ENCODE peak calls at places on chromosomes 12 and 14, in six cellular contexts. One of them, this sample, is unnamed.

GRCh38 chr12:49868952-49869815 is 26.3 kb upstream of the BCDIN3D start:
- DNase-seq in Peyer's patch: peak
- DNase-seq in substantia nigra: peak
- DNase-seq in A549: peak
- DNase-seq in brain microvascular endothelial cell: peak
- DNase-seq in keratinocyte: no peak
- DNase-seq in this sample: peak

GRCh38 chr14:89136587-89136986 is 280.4 kb downstream of the FOXN3 start:
- DNase-seq in Peyer's patch: no peak
- DNase-seq in substantia nigra: no peak
- DNase-seq in A549: no peak
- DNase-seq in brain microvascular endothelial cell: no peak
- DNase-seq in keratinocyte: no peak
- DNase-seq in this sample: no peak

GRCh38 chr14:98571104-98571503 is 700.9 kb downstream of the BCL11B start:
- DNase-seq in Peyer's patch: no peak
- DNase-seq in substantia nigra: no peak
- DNase-seq in A549: no peak
- DNase-seq in brain microvascular endothelial cell: no peak
- DNase-seq in keratinocyte: no peak
- DNase-seq in this sample: no peak

GRCh38 chr12:41983394-41983793 is 161.3 kb downstream of the GXYLT1 start:
- DNase-seq in Peyer's patch: no peak
- DNase-seq in substantia nigra: no peak
- DNase-seq in A549: no peak
- DNase-seq in brain microvascular endothelial cell: no peak
- DNase-seq in keratinocyte: no peak
- DNase-seq in this sample: no peak

GRCh38 chr12:43836455-43836989 is 641 bp downstream of the TMEM117 start:
- DNase-seq in Peyer's patch: no peak
- DNase-seq in substantia nigra: no peak
- DNase-seq in A549: peak
- DNase-seq in brain microvascular endothelial cell: peak
- DNase-seq in keratinocyte: no peak
- DNase-seq in this sample: no peak

GRCh38 chr14:99257673-99258221 is 14.2 kb downstream of the BCL11B start:
- DNase-seq in Peyer's patch: no peak
- DNase-seq in substantia nigra: no peak
- DNase-seq in A549: no peak
- DNase-seq in brain microvascular endothelial cell: no peak
- DNase-seq in keratinocyte: no peak
- DNase-seq in this sample: no peak

GRCh38 chr12:116314477-116314876 is 37.0 kb upstream of the MED13L start:
- DNase-seq in Peyer's patch: no peak
- DNase-seq in substantia nigra: no peak
- DNase-seq in A549: no peak
- DNase-seq in brain microvascular endothelial cell: no peak
- DNase-seq in keratinocyte: no peak
- DNase-seq in this sample: no peak

GRCh38 chr14:61671086-61671485 is 24.2 kb upstream of the HIF1A start:
- DNase-seq in Peyer's patch: no peak
- DNase-seq in substantia nigra: no peak
- DNase-seq in A549: no peak
- DNase-seq in brain microvascular endothelial cell: no peak
- DNase-seq in keratinocyte: no peak
- DNase-seq in this sample: no peak

GRCh38 chr14:23339506-23340268 is 13.0 kb downstream of the SLC22A17 start:
- DNase-seq in Peyer's patch: no peak
- DNase-seq in substantia nigra: no peak
- DNase-seq in A549: no peak
- DNase-seq in brain microvascular endothelial cell: no peak
- DNase-seq in keratinocyte: no peak
- DNase-seq in this sample: no peak

GRCh38 chr12:83040339-83040738 is 353.6 kb downstream of the TMTC2 start:
- DNase-seq in Peyer's patch: no peak
- DNase-seq in substantia nigra: no peak
- DNase-seq in A549: no peak
- DNase-seq in brain microvascular endothelial cell: no peak
- DNase-seq in keratinocyte: no peak
- DNase-seq in this sample: no peak

GRCh38 chr14:49585803-49586672 is at the start of gene RPS29:
- DNase-seq in Peyer's patch: peak
- DNase-seq in substantia nigra: peak
- DNase-seq in A549: peak
- DNase-seq in brain microvascular endothelial cell: peak
- DNase-seq in keratinocyte: peak
- DNase-seq in this sample: peak

GRCh38 chr12:106246891-106247730 is 709 bp downstream of the CKAP4 start:
- DNase-seq in Peyer's patch: peak
- DNase-seq in substantia nigra: peak
- DNase-seq in A549: peak
- DNase-seq in brain microvascular endothelial cell: peak
- DNase-seq in keratinocyte: no peak
- DNase-seq in this sample: peak

GRCh38 chr14:51604078-51604477 is 47.6 kb upstream of the FRMD6 start:
- DNase-seq in Peyer's patch: no peak
- DNase-seq in substantia nigra: no peak
- DNase-seq in A549: no peak
- DNase-seq in brain microvascular endothelial cell: peak
- DNase-seq in keratinocyte: no peak
- DNase-seq in this sample: no peak

GRCh38 chr12:27821259-27821973 is 41.4 kb upstream of the MANSC4 start:
- DNase-seq in Peyer's patch: peak
- DNase-seq in substantia nigra: no peak
- DNase-seq in A549: peak
- DNase-seq in brain microvascular endothelial cell: peak
- DNase-seq in keratinocyte: peak
- DNase-seq in this sample: no peak

GRCh38 chr14:50615056-50615455 is 53.0 kb downstream of the SAV1 start:
- DNase-seq in Peyer's patch: no peak
- DNase-seq in substantia nigra: no peak
- DNase-seq in A549: no peak
- DNase-seq in brain microvascular endothelial cell: no peak
- DNase-seq in keratinocyte: no peak
- DNase-seq in this sample: no peak

GRCh38 chr14:20830831-20831230 is 28.2 kb upstream of the RNASE1 start:
- DNase-seq in Peyer's patch: no peak
- DNase-seq in substantia nigra: no peak
- DNase-seq in A549: no peak
- DNase-seq in brain microvascular endothelial cell: no peak
- DNase-seq in keratinocyte: no peak
- DNase-seq in this sample: no peak

GRCh38 chr12:50062733-50063452 is 5.5 kb downstream of the ASIC1 start:
- DNase-seq in Peyer's patch: no peak
- DNase-seq in substantia nigra: peak
- DNase-seq in A549: no peak
- DNase-seq in brain microvascular endothelial cell: no peak
- DNase-seq in keratinocyte: no peak
- DNase-seq in this sample: no peak

GRCh38 chr12:77152623-77153193 is 87.3 kb upstream of the E2F7 start:
- DNase-seq in Peyer's patch: no peak
- DNase-seq in substantia nigra: no peak
- DNase-seq in A549: peak
- DNase-seq in brain microvascular endothelial cell: peak
- DNase-seq in keratinocyte: no peak
- DNase-seq in this sample: no peak

GRCh38 chr12:111268738-111269572 is 99.9 kb downstream of the PHETA1 start:
- DNase-seq in Peyer's patch: no peak
- DNase-seq in substantia nigra: no peak
- DNase-seq in A549: no peak
- DNase-seq in brain microvascular endothelial cell: no peak
- DNase-seq in keratinocyte: no peak
- DNase-seq in this sample: no peak

GRCh38 chr14:81246561-81247270 is 26.0 kb upstream of the GTF2A1 start:
- DNase-seq in Peyer's patch: no peak
- DNase-seq in substantia nigra: no peak
- DNase-seq in A549: no peak
- DNase-seq in brain microvascular endothelial cell: no peak
- DNase-seq in keratinocyte: no peak
- DNase-seq in this sample: no peak

GRCh38 chr14:73995977-73996378 is 23.1 kb downstream of the ENTPD5 start:
- DNase-seq in Peyer's patch: peak
- DNase-seq in substantia nigra: no peak
- DNase-seq in A549: no peak
- DNase-seq in brain microvascular endothelial cell: no peak
- DNase-seq in keratinocyte: no peak
- DNase-seq in this sample: no peak

GRCh38 chr12:1810201-1810930 is 10.0 kb upstream of the LRTM2 start:
- DNase-seq in Peyer's patch: no peak
- DNase-seq in substantia nigra: no peak
- DNase-seq in A549: no peak
- DNase-seq in brain microvascular endothelial cell: peak
- DNase-seq in keratinocyte: no peak
- DNase-seq in this sample: no peak

GRCh38 chr12:1811948-1812291 is 8.4 kb upstream of the LRTM2 start:
- DNase-seq in Peyer's patch: no peak
- DNase-seq in substantia nigra: no peak
- DNase-seq in A549: no peak
- DNase-seq in brain microvascular endothelial cell: no peak
- DNase-seq in keratinocyte: no peak
- DNase-seq in this sample: no peak

GRCh38 chr12:1811281-1811947 is 9.0 kb upstream of the LRTM2 start:
- DNase-seq in Peyer's patch: no peak
- DNase-seq in substantia nigra: no peak
- DNase-seq in A549: no peak
- DNase-seq in brain microvascular endothelial cell: peak
- DNase-seq in keratinocyte: no peak
- DNase-seq in this sample: no peak

GRCh38 chr12:1809606-1810140 is 10.7 kb upstream of the LRTM2 start:
- DNase-seq in Peyer's patch: no peak
- DNase-seq in substantia nigra: no peak
- DNase-seq in A549: no peak
- DNase-seq in brain microvascular endothelial cell: no peak
- DNase-seq in keratinocyte: no peak
- DNase-seq in this sample: no peak

DNA sequence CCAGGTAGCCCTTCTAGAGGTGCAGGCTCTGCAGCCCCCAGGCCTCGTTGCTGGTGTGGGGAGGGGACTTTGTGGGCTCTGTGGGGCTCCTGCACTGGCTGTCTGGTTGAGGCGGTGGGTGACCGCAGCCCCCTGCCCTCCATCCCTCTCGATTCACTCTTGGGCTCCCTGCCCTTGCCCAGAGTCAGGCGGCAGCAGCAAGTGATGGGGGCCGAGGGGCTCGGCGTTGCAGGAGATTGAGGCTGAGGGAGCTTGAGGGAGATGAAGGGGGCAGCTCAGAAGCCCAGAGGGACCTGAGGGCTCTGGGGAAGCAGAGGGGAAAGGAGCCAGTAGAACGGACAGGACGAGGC is 9.5 kb upstream of the LRTM2 start:
- DNase-seq in Peyer's patch: no peak
- DNase-seq in substantia nigra: no peak
- DNase-seq in A549: no peak
- DNase-seq in brain microvascular endothelial cell: no peak
- DNase-seq in keratinocyte: no peak
- DNase-seq in this sample: no peak
- H3K27ac ChIP-seq in Peyer's patch: no peak
- H3K27ac ChIP-seq in substantia nigra: no peak
- H3K27ac ChIP-seq in A549: no peak
- H3K27ac ChIP-seq in brain microvascular endothelial cell: peak
- H3K27ac ChIP-seq in keratinocyte: no peak
- H3K27ac ChIP-seq in this sample: no peak

GRCh38 chr12:102569803-102570202 is 89.4 kb upstream of the IGF1 start:
- DNase-seq in Peyer's patch: no peak
- DNase-seq in substantia nigra: no peak
- DNase-seq in A549: no peak
- DNase-seq in brain microvascular endothelial cell: no peak
- DNase-seq in keratinocyte: no peak
- DNase-seq in this sample: no peak
- H3K27ac ChIP-seq in Peyer's patch: no peak
- H3K27ac ChIP-seq in substantia nigra: no peak
- H3K27ac ChIP-seq in A549: peak
- H3K27ac ChIP-seq in brain microvascular endothelial cell: no peak
- H3K27ac ChIP-seq in keratinocyte: no peak
- H3K27ac ChIP-seq in this sample: no peak

DNA sequence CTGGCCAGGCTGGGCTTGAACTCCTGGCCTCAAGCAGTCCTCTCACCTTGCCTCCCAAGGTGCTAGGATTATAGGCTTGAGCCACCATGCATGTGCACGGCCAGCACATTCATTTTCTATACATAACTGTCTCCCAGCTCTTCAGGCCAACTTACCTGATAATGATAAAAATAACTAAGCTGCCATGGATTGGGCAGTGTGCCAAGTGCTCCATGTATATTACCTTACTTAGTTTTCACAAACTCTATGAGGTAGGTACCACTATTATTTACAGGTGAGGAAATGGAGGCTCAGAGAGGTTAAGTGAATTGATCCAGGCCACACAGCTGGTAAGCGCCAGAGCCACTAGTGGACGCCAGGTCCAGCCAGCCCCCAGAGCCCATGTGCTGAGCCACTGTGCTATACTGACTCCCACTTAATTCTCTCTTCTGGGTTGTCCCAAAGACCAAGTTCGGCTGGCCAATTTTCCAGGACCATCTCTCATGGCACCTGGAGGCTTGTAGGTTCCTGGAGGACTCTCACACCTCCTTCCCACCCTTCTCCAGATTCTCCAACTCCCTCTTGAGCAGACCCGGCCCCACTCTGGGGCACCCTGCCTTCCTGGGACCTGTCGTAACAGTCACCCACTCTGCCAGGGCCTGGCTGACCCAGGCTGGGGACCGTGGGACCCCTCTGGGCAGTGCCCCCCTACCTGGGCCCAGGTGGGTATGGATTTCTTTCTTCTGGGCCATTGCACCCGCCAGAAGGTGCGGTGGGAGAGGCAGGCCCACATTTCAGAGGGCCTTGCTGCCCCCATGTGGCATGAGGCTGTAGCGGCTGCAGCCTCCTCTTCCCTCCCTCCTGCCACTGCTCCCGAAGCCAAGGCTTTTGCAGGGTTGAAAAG is 30.2 kb upstream of the CIPC start:
- DNase-seq in Peyer's patch: peak
- DNase-seq in substantia nigra: peak
- DNase-seq in A549: peak
- DNase-seq in brain microvascular endothelial cell: peak
- DNase-seq in keratinocyte: no peak
- DNase-seq in this sample: peak
- H3K27ac ChIP-seq in Peyer's patch: no peak
- H3K27ac ChIP-seq in substantia nigra: no peak
- H3K27ac ChIP-seq in A549: peak
- H3K27ac ChIP-seq in brain microvascular endothelial cell: no peak
- H3K27ac ChIP-seq in keratinocyte: no peak
- H3K27ac ChIP-seq in this sample: no peak

GRCh38 chr14:64753374-64753773 is 49.1 kb downstream of the PLEKHG3 start:
- DNase-seq in Peyer's patch: no peak
- DNase-seq in substantia nigra: no peak
- DNase-seq in A549: no peak
- DNase-seq in brain microvascular endothelial cell: no peak
- DNase-seq in keratinocyte: no peak
- DNase-seq in this sample: no peak

GRCh38 chr14:64755661-64756265 is 51.5 kb downstream of the PLEKHG3 start:
- DNase-seq in Peyer's patch: peak
- DNase-seq in substantia nigra: no peak
- DNase-seq in A549: no peak
- DNase-seq in brain microvascular endothelial cell: peak
- DNase-seq in keratinocyte: peak
- DNase-seq in this sample: no peak

GRCh38 chr14:64753999-64754398 is 49.8 kb downstream of the PLEKHG3 start:
- DNase-seq in Peyer's patch: no peak
- DNase-seq in substantia nigra: no peak
- DNase-seq in A549: no peak
- DNase-seq in brain microvascular endothelial cell: no peak
- DNase-seq in keratinocyte: no peak
- DNase-seq in this sample: no peak

GRCh38 chr14:64752909-64753308 is 48.7 kb downstream of the PLEKHG3 start:
- DNase-seq in Peyer's patch: no peak
- DNase-seq in substantia nigra: no peak
- DNase-seq in A549: no peak
- DNase-seq in brain microvascular endothelial cell: no peak
- DNase-seq in keratinocyte: no peak
- DNase-seq in this sample: no peak

GRCh38 chr14:64754685-64755084 is 50.5 kb downstream of the PLEKHG3 start:
- DNase-seq in Peyer's patch: no peak
- DNase-seq in substantia nigra: no peak
- DNase-seq in A549: no peak
- DNase-seq in brain microvascular endothelial cell: no peak
- DNase-seq in keratinocyte: no peak
- DNase-seq in this sample: no peak
- H3K27ac ChIP-seq in Peyer's patch: no peak
- H3K27ac ChIP-seq in substantia nigra: no peak
- H3K27ac ChIP-seq in A549: peak
- H3K27ac ChIP-seq in brain microvascular endothelial cell: no peak
- H3K27ac ChIP-seq in keratinocyte: peak
- H3K27ac ChIP-seq in this sample: no peak

This sample was measured in lung.